ENCODE peak calls at places on chromosomes 3 and 15, in four cellular contexts. L is WERI-Rb-1, V is ovary, X is mesothelial cell of epicardium. Z is an unnamed sample.

GRCh38 chr15:98859149-98859548 is 148.4 kb downstream of the PGPEP1L start:
- DNase-seq in X (no peak), V (no peak), L (no peak), Z (no peak)

GRCh38 chr3:170999737-171000242 is 26.7 kb downstream of the SLC2A2 start:
- DNase-seq in X (no peak), V (no peak), L (no peak), Z (no peak)

GRCh38 chr3:47578691-47579632 is at the start of gene CSPG5:
- DNase-seq in X (peak), V (peak), L (peak), Z (peak)

GRCh38 chr15:88878720-88879184 is 16.6 kb downstream of the HAPLN3 start:
- DNase-seq in V (no peak), L (peak), X (no peak), Z (peak)

GRCh38 chr3:185788292-185788691 is 36.5 kb downstream of the IGF2BP2 start:
- DNase-seq in V (no peak), X (no peak), L (no peak), Z (no peak)

GRCh38 chr3:99482191-99482590 is 156.2 kb upstream of the COL8A1 start:
- DNase-seq in V (no peak), L (no peak), X (no peak), Z (no peak)

GRCh38 chr15:55796321-55796965 is 53.5 kb upstream of the PRTG start:
- DNase-seq in V (no peak), X (no peak), L (no peak), Z (no peak)

GRCh38 chr3:66823532-66823931 is 174.6 kb upstream of the KBTBD8 start:
- DNase-seq in V (no peak), X (no peak), L (no peak), Z (no peak)

GRCh38 chr15:63408514-63408913 is 26.9 kb upstream of the CA12 start:
- DNase-seq in V (no peak), X (no peak), L (no peak), Z (no peak)

GRCh38 chr3:165193392-165194268 is 2.6 kb downstream of the SLITRK3 start:
- DNase-seq in X (no peak), V (no peak), L (no peak), Z (peak)

GRCh38 chr15:52783929-52784798 is 6.0 kb downstream of the ONECUT1 start:
- DNase-seq in V (no peak), L (peak), X (no peak), Z (peak)

GRCh38 chr15:33279613-33280205 is 31.1 kb upstream of the RYR3 start:
- DNase-seq in L (no peak), X (no peak), V (no peak), Z (no peak)

GRCh38 chr3:21613372-21614070 is 137.5 kb downstream of the ZNF385D start:
- DNase-seq in L (no peak), X (no peak), V (no peak), Z (no peak)

GRCh38 chr15:66953523-66954229 is 111.7 kb upstream of the SMAD3 start:
- DNase-seq in L (no peak), X (no peak), V (no peak), Z (no peak)

GRCh38 chr3:143134446-143134845 is 14.9 kb downstream of the CHST2 start:
- DNase-seq in V (no peak), X (no peak), L (no peak), Z (no peak)

GRCh38 chr15:82312611-82313349 is 36.5 kb downstream of the GOLGA6L10 start:
- DNase-seq in L (peak), V (no peak), X (no peak), Z (peak)

GRCh38 chr3:184523825-184524615 is 37.6 kb upstream of the EPHB3 start:
- DNase-seq in L (no peak), V (no peak), X (no peak), Z (no peak)

GRCh38 chr3:75341324-75342067 is 322.6 kb upstream of the FRG2C start:
- DNase-seq in V (no peak), L (peak), X (no peak), Z (no peak)

GRCh38 chr3:194871864-194872668 is 186.4 kb downstream of the FAM43A start:
- DNase-seq in L (peak), V (no peak), X (no peak), Z (peak)

GRCh38 chr3:7875858-7876442 is 625.7 kb upstream of the LMCD1 start:
- DNase-seq in L (no peak), X (no peak), V (no peak), Z (no peak)

GRCh38 chr15:65937476-65937875 is 68.2 kb downstream of the RAB11A start:
- DNase-seq in X (no peak), V (no peak), L (no peak), Z (no peak)

GRCh38 chr3:138933068-138933668 is 13.8 kb downstream of the FOXL2 start:
- DNase-seq in V (no peak), X (no peak), L (no peak), Z (no peak)

GRCh38 chr15:90581771-90582471 is 52.2 kb downstream of the CRTC3 start:
- DNase-seq in X (no peak), L (no peak), V (no peak), Z (no peak)

GRCh38 chr3:61522064-61522463 is 39.3 kb upstream of the PTPRG start:
- DNase-seq in L (no peak), X (no peak), V (no peak), Z (no peak)

GRCh38 chr3:112676659-112677234 is 35.8 kb upstream of the CCDC80 start:
- DNase-seq in V (peak), L (no peak), X (no peak), Z (no peak)

GRCh38 chr3:159458010-159458409 is 530.6 kb upstream of the IL12A start:
- DNase-seq in V (no peak), X (no peak), L (no peak), Z (no peak)

GRCh38 chr15:37015025-37015424 is 85.3 kb downstream of the MEIS2 start:
- DNase-seq in X (no peak), V (no peak), L (no peak), Z (no peak)

GRCh38 chr3:144031938-144032337 is 60.3 kb downstream of the DIPK2A start:
- DNase-seq in V (peak), L (no peak), X (no peak), Z (no peak)

GRCh38 chr3:18679226-18679625 is 254.1 kb upstream of the SATB1 start:
- DNase-seq in L (no peak), X (no peak), V (no peak), Z (no peak)

GRCh38 chr3:114320251-114320650 is 26.4 kb downstream of the TIGIT start:
- DNase-seq in L (no peak), X (no peak), V (no peak), Z (no peak)

GRCh38 chr3:129974451-129975331 is at the start of gene TRH:
- DNase-seq in X (no peak), L (no peak), V (no peak), Z (no peak)

GRCh38 chr3:160956785-160957184 is 148.4 kb downstream of the B3GALNT1 start:
- DNase-seq in X (no peak), L (no peak), V (no peak), Z (no peak)

Z was measured in NCI-H524 treated with DMSO at 0.1 percent for 48 hours.